ENCODE peak calls at places on chromosomes 7 and 10, in nine cellular contexts. M, O, A, I, U, C, R, E and Z are unnamed samples.
A peak's percentile ranks its signal among the peaks of the same experiment; 100 is the strongest.

GRCh38 chr7:142030294-142030693 is 34.6 kb downstream of the MGAM start:
- DNase-seq in C (no peak), A (peak; percentile 70), O (no peak), M (no peak), E (no peak), I (no peak), R (no peak), U (no peak), Z (peak; percentile 47)

GRCh38 chr10:49398000-49398861 is 2.3 kb upstream of the DRGX start:
- DNase-seq in I (no peak), O (peak; percentile 71), E (no peak), A (peak; percentile 57), C (no peak), U (peak; percentile 67), R (peak; percentile 24), M (peak; percentile 64), Z (peak; percentile 48)

GRCh38 chr7:82810558-82811259 is 352.0 kb downstream of the PCLO start:
- DNase-seq in U (no peak), C (no peak), O (no peak), I (peak; percentile 62), R (peak; percentile 60), A (peak; percentile 30), M (no peak), E (no peak), Z (peak; percentile 63)

GRCh38 chr10:112446055-112446854 is 459 bp downstream of the ZDHHC6 start:
- DNase-seq in I (no peak), A (peak; percentile 20), M (no peak), C (no peak), U (no peak), R (no peak), O (no peak), E (no peak), Z (no peak)

GRCh38 chr7:11343818-11344413 is 370.2 kb downstream of the PHF14 start:
- DNase-seq in U (no peak), E (no peak), A (peak; percentile 28), O (no peak), I (peak; percentile 1), M (no peak), R (peak; percentile 14), C (no peak), Z (peak; percentile 78)

GRCh38 chr7:140542226-140542625 is 62.9 kb upstream of the MKRN1 start:
- DNase-seq in E (peak; percentile 47), O (peak; percentile 64), M (peak; percentile 56), C (no peak), A (no peak), R (peak; percentile 18), I (no peak), U (no peak), Z (peak; percentile 15)

GRCh38 chr10:97140284-97140846 is 45.4 kb downstream of the SLIT1 start:
- DNase-seq in I (no peak), O (no peak), M (no peak), A (no peak), C (no peak), R (no peak), U (no peak), E (no peak), Z (no peak)

GRCh38 chr10:72954596-72955569 is at the start of gene PLA2G12B:
- DNase-seq in R (no peak), M (peak; percentile 27), C (no peak), A (no peak), O (no peak), E (no peak), I (no peak), U (peak; percentile 77), Z (no peak)

GRCh38 chr7:22832422-22832821 is 9.8 kb upstream of the TOMM7 start:
- DNase-seq in M (no peak), O (no peak), A (no peak), U (no peak), R (no peak), I (no peak), C (no peak), E (no peak), Z (peak; percentile 41)

GRCh38 chr7:106285801-106286492 is 1.2 kb upstream of the NAMPT start:
- DNase-seq in E (no peak), M (no peak), U (no peak), C (no peak), R (peak; percentile 6), A (no peak), I (no peak), O (no peak), Z (no peak)

GRCh38 chr7:1458676-1459511 is at the start of gene MICALL2:
- DNase-seq in E (peak; percentile 61), C (peak; percentile 61), U (peak; percentile 83), M (peak; percentile 89), A (peak; percentile 89), O (peak; percentile 93), I (peak; percentile 65), R (peak; percentile 85), Z (peak; percentile 89)

GRCh38 chr7:47508389-47509380 is 73.2 kb downstream of the TNS3 start:
- DNase-seq in I (no peak), R (no peak), E (no peak), A (no peak), O (no peak), U (no peak), C (no peak), M (peak; percentile 52), Z (peak; percentile 12)

GRCh38 chr7:117828831-117829230 is 44.4 kb downstream of the CTTNBP2 start:
- DNase-seq in E (no peak), M (no peak), U (no peak), R (no peak), O (no peak), A (no peak), C (no peak), I (no peak), Z (no peak)

DNA sequence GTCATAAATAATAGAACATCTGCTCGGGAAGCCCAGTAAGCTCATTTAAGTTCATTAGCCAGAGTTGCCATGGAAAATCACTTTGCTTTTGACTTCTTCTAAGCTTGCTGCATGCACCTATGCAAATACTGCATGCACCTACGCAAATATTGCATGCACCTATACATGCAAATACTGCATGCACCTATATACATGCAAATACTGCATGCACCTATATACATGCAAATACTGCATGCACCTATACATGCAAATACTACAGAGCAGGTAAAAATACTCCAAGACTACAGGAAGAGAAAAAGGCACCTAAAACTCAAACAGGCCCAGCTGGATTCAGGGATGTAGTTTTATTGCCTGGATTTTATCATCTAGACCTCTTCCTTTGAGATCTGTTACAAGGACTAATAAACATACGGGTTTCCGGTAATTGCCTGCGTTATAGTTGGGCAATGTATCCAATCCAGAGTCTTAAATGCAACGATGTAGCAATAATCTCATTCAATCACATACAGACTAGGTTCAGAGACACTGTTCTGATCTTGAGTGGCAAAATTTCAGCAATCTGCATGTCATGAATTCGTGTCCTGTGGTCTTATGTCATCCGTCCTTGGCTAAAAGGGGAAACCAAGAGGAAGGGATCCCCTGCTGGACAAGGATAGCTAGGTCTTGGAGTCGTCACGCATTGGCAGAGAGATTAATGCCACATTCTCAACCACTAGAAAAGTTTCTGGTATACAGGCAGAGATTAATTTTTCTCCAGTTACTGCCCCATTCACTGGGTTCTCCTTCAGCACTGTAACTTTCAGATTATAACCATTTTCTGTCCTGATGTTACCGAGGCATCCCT is 1060.8 kb upstream of the AUTS2 start:
- DNase-seq in C (no peak), E (no peak), A (no peak), O (no peak), M (no peak), U (no peak), R (no peak), I (no peak), Z (no peak)
- H3K4me3 ChIP-seq in C (no peak overlapping the region), E (no peak overlapping the region), A (no peak overlapping the region), O (no peak overlapping the region), M (no peak overlapping the region), U (no peak overlapping the region), R (no peak overlapping the region), I (no peak overlapping the region), Z (no peak overlapping the region)

GRCh38 chr10:17257466-17258321 is 29.7 kb downstream of the VIM start:
- DNase-seq in E (no peak), U (no peak), C (no peak), A (peak; percentile 58), R (peak; percentile 73), I (no peak), M (no peak), O (no peak), Z (peak; percentile 63)
- H3K27ac ChIP-seq in E (no peak overlapping the region), U (no peak overlapping the region), C (no peak overlapping the region), A (no peak overlapping the region), R (peak overlapping the region; percentile 41), I (no peak overlapping the region), M (no peak overlapping the region), O (no peak overlapping the region), Z (no peak overlapping the region)

GRCh38 chr7:27143950-27144798 is 693 bp upstream of the HOXA5 start:
- DNase-seq in I (no peak), O (no peak), U (no peak), A (peak; percentile 57), R (no peak), C (no peak), E (no peak), M (no peak), Z (no peak)
- H3K4me3 ChIP-seq in I (peak overlapping the region; percentile 58), O (no peak overlapping the region), U (peak overlapping the region; percentile 70), A (peak overlapping the region; percentile 53), R (no peak overlapping the region), C (peak overlapping the region; percentile 75), E (no peak overlapping the region), M (no peak overlapping the region), Z (no peak overlapping the region)

DNA sequence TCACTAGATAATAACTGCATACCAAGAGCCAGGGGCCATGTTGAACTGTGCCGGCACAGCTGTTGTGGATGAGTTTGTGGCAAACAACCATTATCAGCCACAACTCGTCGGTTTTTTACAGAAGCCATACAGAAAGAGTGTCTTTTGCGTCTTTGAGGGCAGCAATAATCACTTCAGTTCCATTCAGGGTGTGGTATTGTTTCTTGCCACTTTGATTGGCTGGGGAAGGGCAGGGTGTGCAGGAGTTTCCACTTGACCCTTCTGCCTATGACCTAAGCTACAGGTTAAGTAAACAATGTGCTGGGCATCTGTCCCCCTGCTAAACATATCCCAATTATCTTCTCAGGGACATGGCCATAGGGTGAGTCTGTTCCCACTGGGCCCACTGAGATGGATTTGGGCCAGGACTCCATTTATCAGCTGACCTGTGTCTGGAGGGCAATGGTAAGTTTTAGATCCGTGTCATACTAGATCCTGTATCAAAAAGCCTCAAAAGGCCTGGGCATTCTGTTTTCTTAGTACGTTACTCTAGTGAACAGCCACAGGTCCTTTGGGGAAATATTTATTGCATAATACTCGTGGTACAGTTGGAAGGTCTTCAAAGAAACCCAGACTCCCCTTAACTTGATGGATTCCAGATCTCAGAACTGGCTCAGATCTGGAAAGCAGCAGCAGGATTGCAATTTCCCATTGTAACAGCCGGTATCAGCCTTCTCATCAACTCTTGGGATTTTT is 15.9 kb downstream of the ZNF3 start:
- DNase-seq in R (no peak), C (no peak), A (no peak), M (no peak), E (no peak), O (no peak), I (peak; percentile 72), U (no peak), Z (no peak)
- H3K27ac ChIP-seq in R (no peak overlapping the region), C (no peak overlapping the region), A (no peak overlapping the region), M (peak overlapping the region; percentile 89), E (no peak overlapping the region), O (no peak overlapping the region), I (no peak overlapping the region), U (peak overlapping the region; percentile 47), Z (no peak overlapping the region)

GRCh38 chr7:74554178-74554577 is 100.5 kb downstream of the GTF2IRD1 start:
- DNase-seq in I (no peak), U (no peak), E (no peak), M (no peak), A (no peak), C (no peak), R (no peak), O (no peak), Z (no peak)
- H3K4me3 ChIP-seq in I (no peak overlapping the region), U (no peak overlapping the region), E (no peak overlapping the region), M (no peak overlapping the region), A (no peak overlapping the region), C (no peak overlapping the region), R (no peak overlapping the region), O (no peak overlapping the region), Z (no peak overlapping the region)

GRCh38 chr10:101840741-101841453 is 2.7 kb downstream of the KCNIP2 start:
- DNase-seq in E (peak; percentile 52), I (peak; percentile 56), O (peak; percentile 84), R (peak; percentile 77), C (no peak), M (peak; percentile 82), U (peak; percentile 85), A (peak; percentile 64), Z (peak; percentile 85)
- H3K27ac ChIP-seq in E (no peak overlapping the region), I (no peak overlapping the region), O (no peak overlapping the region), R (no peak overlapping the region), C (no peak overlapping the region), M (no peak overlapping the region), U (no peak overlapping the region), A (no peak overlapping the region), Z (no peak overlapping the region)